ENCODE peak calls at places on chromosomes 16 and 17, in ten cellular contexts. One of them, this sample, is unnamed.

GRCh38 chr16:23679274-23679985 is 741 bp downstream of the PLK1 start:
- DNase-seq in spleen: peak
- DNase-seq in uterus: no peak
- DNase-seq in heart right ventricle: no peak
- DNase-seq in H1: no peak
- DNase-seq in Panc1: no peak
- DNase-seq in pancreas: peak
- DNase-seq in nephron progenitor cell: peak
- DNase-seq in progenitor cell of endocrine pancreas: no peak
- DNase-seq in esophagus muscularis mucosa: no peak
- DNase-seq in this sample: peak

GRCh38 chr17:81427446-81428120 is 32.3 kb downstream of the BAHCC1 start:
- DNase-seq in spleen: no peak
- DNase-seq in uterus: no peak
- DNase-seq in heart right ventricle: no peak
- DNase-seq in H1: no peak
- DNase-seq in Panc1: no peak
- DNase-seq in pancreas: peak
- DNase-seq in nephron progenitor cell: no peak
- DNase-seq in progenitor cell of endocrine pancreas: no peak
- DNase-seq in esophagus muscularis mucosa: no peak
- DNase-seq in this sample: no peak

GRCh38 chr16:278863-279366 is 1.5 kb upstream of the ARHGDIG start:
- DNase-seq in spleen: no peak
- DNase-seq in uterus: no peak
- DNase-seq in heart right ventricle: peak
- DNase-seq in H1: no peak
- DNase-seq in Panc1: peak
- DNase-seq in pancreas: peak
- DNase-seq in nephron progenitor cell: no peak
- DNase-seq in progenitor cell of endocrine pancreas: no peak
- DNase-seq in esophagus muscularis mucosa: no peak
- DNase-seq in this sample: no peak

GRCh38 chr16:12874135-12874534 is 27.3 kb upstream of the SHISA9 start:
- DNase-seq in spleen: no peak
- DNase-seq in uterus: no peak
- DNase-seq in heart right ventricle: no peak
- DNase-seq in H1: no peak
- DNase-seq in Panc1: no peak
- DNase-seq in pancreas: no peak
- DNase-seq in nephron progenitor cell: no peak
- DNase-seq in progenitor cell of endocrine pancreas: no peak
- DNase-seq in esophagus muscularis mucosa: no peak
- DNase-seq in this sample: no peak

GRCh38 chr17:57332501-57332900 is 76.2 kb downstream of the MSI2 start:
- DNase-seq in spleen: no peak
- DNase-seq in uterus: no peak
- DNase-seq in heart right ventricle: no peak
- DNase-seq in H1: no peak
- DNase-seq in Panc1: no peak
- DNase-seq in pancreas: no peak
- DNase-seq in nephron progenitor cell: no peak
- DNase-seq in progenitor cell of endocrine pancreas: no peak
- DNase-seq in esophagus muscularis mucosa: no peak
- DNase-seq in this sample: no peak

GRCh38 chr17:80774643-80775281 is 216.9 kb upstream of the CHMP6 start:
- DNase-seq in spleen: no peak
- DNase-seq in uterus: no peak
- DNase-seq in heart right ventricle: no peak
- DNase-seq in H1: no peak
- DNase-seq in Panc1: no peak
- DNase-seq in pancreas: no peak
- DNase-seq in nephron progenitor cell: no peak
- DNase-seq in progenitor cell of endocrine pancreas: no peak
- DNase-seq in esophagus muscularis mucosa: no peak
- DNase-seq in this sample: no peak

GRCh38 chr17:36182176-36183000 is 6.0 kb upstream of the TBC1D3B start:
- DNase-seq in spleen: peak
- DNase-seq in uterus: peak
- DNase-seq in heart right ventricle: no peak
- DNase-seq in H1: no peak
- DNase-seq in Panc1: no peak
- DNase-seq in pancreas: peak
- DNase-seq in nephron progenitor cell: no peak
- DNase-seq in progenitor cell of endocrine pancreas: peak
- DNase-seq in esophagus muscularis mucosa: no peak
- DNase-seq in this sample: peak

GRCh38 chr16:48014349-48015135 is 141.3 kb downstream of the ABCC12 start:
- DNase-seq in spleen: no peak
- DNase-seq in uterus: no peak
- DNase-seq in heart right ventricle: no peak
- DNase-seq in H1: no peak
- DNase-seq in Panc1: peak
- DNase-seq in pancreas: no peak
- DNase-seq in nephron progenitor cell: peak
- DNase-seq in progenitor cell of endocrine pancreas: no peak
- DNase-seq in esophagus muscularis mucosa: peak
- DNase-seq in this sample: no peak

GRCh38 chr17:74978240-74978639 is 5.7 kb upstream of the HID1 start:
- DNase-seq in spleen: no peak
- DNase-seq in uterus: no peak
- DNase-seq in heart right ventricle: no peak
- DNase-seq in H1: no peak
- DNase-seq in Panc1: no peak
- DNase-seq in pancreas: no peak
- DNase-seq in nephron progenitor cell: no peak
- DNase-seq in progenitor cell of endocrine pancreas: no peak
- DNase-seq in esophagus muscularis mucosa: no peak
- DNase-seq in this sample: no peak

GRCh38 chr17:79798296-79799173 is 1.7 kb upstream of the CBX8 start:
- DNase-seq in spleen: no peak
- DNase-seq in uterus: no peak
- DNase-seq in heart right ventricle: no peak
- DNase-seq in H1: no peak
- DNase-seq in Panc1: no peak
- DNase-seq in pancreas: peak
- DNase-seq in nephron progenitor cell: peak
- DNase-seq in progenitor cell of endocrine pancreas: no peak
- DNase-seq in esophagus muscularis mucosa: no peak
- DNase-seq in this sample: peak

GRCh38 chr17:10061131-10061581 is 137.2 kb downstream of the GAS7 start:
- DNase-seq in spleen: no peak
- DNase-seq in uterus: peak
- DNase-seq in heart right ventricle: no peak
- DNase-seq in H1: no peak
- DNase-seq in Panc1: no peak
- DNase-seq in pancreas: no peak
- DNase-seq in nephron progenitor cell: no peak
- DNase-seq in progenitor cell of endocrine pancreas: no peak
- DNase-seq in esophagus muscularis mucosa: no peak
- DNase-seq in this sample: no peak

GRCh38 chr16:12228079-12228606 is 251.6 kb downstream of the SNX29 start:
- DNase-seq in spleen: no peak
- DNase-seq in uterus: no peak
- DNase-seq in heart right ventricle: no peak
- DNase-seq in H1: no peak
- DNase-seq in Panc1: no peak
- DNase-seq in pancreas: no peak
- DNase-seq in nephron progenitor cell: no peak
- DNase-seq in progenitor cell of endocrine pancreas: no peak
- DNase-seq in esophagus muscularis mucosa: no peak
- DNase-seq in this sample: no peak

GRCh38 chr16:31009894-31010293 is 544 bp downstream of the STX1B start:
- DNase-seq in spleen: no peak
- DNase-seq in uterus: no peak
- DNase-seq in heart right ventricle: no peak
- DNase-seq in H1: no peak
- DNase-seq in Panc1: no peak
- DNase-seq in pancreas: no peak
- DNase-seq in nephron progenitor cell: no peak
- DNase-seq in progenitor cell of endocrine pancreas: no peak
- DNase-seq in esophagus muscularis mucosa: no peak
- DNase-seq in this sample: peak
- TF ChIP-seq CTCF in spleen: no peak
- TF ChIP-seq CTCF in uterus: no peak
- TF ChIP-seq CTCF in heart right ventricle: no peak
- TF ChIP-seq CTCF in H1: peak
- TF ChIP-seq CTCF in Panc1: no peak
- TF ChIP-seq CTCF in pancreas: no peak
- TF ChIP-seq CTCF in nephron progenitor cell: no peak
- TF ChIP-seq CTCF in progenitor cell of endocrine pancreas: no peak
- TF ChIP-seq CTCF in esophagus muscularis mucosa: no peak
- TF ChIP-seq CTCF in this sample: no peak

DNA sequence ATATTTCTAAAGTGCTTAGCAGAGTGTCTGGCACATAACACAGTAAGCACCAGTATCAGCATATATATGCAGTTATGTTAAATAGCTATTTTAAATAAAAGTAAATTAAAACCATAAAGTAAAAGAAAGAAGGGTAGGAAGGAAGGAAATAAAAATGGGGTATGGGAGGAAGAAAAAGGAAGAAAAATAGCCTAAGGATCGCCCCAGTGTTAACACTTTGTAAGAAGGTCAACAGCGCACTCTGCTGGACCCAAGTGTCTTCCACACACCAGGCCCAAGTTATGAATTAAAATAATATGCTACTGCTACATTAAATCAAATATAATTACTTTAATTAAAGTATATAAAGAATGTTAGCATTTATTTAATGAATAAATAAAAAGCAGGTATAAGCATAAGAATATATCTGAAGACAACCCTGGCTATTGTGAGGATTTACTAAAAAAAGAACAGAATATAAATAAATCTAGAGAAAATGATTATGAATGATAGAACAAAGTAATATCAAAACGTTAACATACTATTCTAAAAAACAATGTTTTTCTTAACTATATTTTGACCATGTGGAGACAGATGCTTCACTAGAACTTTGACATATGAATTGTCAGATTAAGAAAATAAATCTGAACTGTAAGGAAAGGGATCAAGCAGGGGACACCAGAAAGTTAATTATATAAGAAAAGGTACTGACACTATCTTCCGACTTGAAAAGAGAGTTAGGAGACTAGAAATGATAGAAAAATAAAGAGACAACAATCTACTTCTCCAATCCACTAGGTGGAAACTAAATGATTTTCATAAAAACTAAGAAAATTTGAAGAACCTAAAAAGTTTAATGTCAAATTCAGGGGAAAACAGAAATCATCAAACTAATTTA is 25.9 kb downstream of the BRIP1 start:
- DNase-seq in spleen: no peak
- DNase-seq in uterus: no peak
- DNase-seq in heart right ventricle: peak
- DNase-seq in H1: no peak
- DNase-seq in Panc1: peak
- DNase-seq in pancreas: no peak
- DNase-seq in nephron progenitor cell: peak
- DNase-seq in progenitor cell of endocrine pancreas: peak
- DNase-seq in esophagus muscularis mucosa: no peak
- DNase-seq in this sample: peak
- TF ChIP-seq CTCF in spleen: peak
- TF ChIP-seq CTCF in uterus: peak
- TF ChIP-seq CTCF in heart right ventricle: peak
- TF ChIP-seq CTCF in H1: peak
- TF ChIP-seq CTCF in Panc1: peak
- TF ChIP-seq CTCF in pancreas: peak
- TF ChIP-seq CTCF in nephron progenitor cell: peak
- TF ChIP-seq CTCF in progenitor cell of endocrine pancreas: peak
- TF ChIP-seq CTCF in esophagus muscularis mucosa: peak
- TF ChIP-seq CTCF in this sample: peak

GRCh38 chr16:10314811-10315210 is 71.0 kb upstream of the ATF7IP2 start:
- DNase-seq in spleen: no peak
- DNase-seq in uterus: no peak
- DNase-seq in heart right ventricle: no peak
- DNase-seq in H1: no peak
- DNase-seq in Panc1: no peak
- DNase-seq in pancreas: no peak
- DNase-seq in nephron progenitor cell: no peak
- DNase-seq in progenitor cell of endocrine pancreas: no peak
- DNase-seq in esophagus muscularis mucosa: no peak
- DNase-seq in this sample: no peak
- TF ChIP-seq CTCF in spleen: no peak
- TF ChIP-seq CTCF in uterus: no peak
- TF ChIP-seq CTCF in heart right ventricle: no peak
- TF ChIP-seq CTCF in H1: no peak
- TF ChIP-seq CTCF in Panc1: no peak
- TF ChIP-seq CTCF in pancreas: peak
- TF ChIP-seq CTCF in nephron progenitor cell: no peak
- TF ChIP-seq CTCF in progenitor cell of endocrine pancreas: no peak
- TF ChIP-seq CTCF in esophagus muscularis mucosa: no peak
- TF ChIP-seq CTCF in this sample: no peak

GRCh38 chr16:30065943-30066881 is 652 bp downstream of the ALDOA start:
- DNase-seq in spleen: no peak
- DNase-seq in uterus: peak
- DNase-seq in heart right ventricle: peak
- DNase-seq in H1: no peak
- DNase-seq in Panc1: no peak
- DNase-seq in pancreas: peak
- DNase-seq in nephron progenitor cell: no peak
- DNase-seq in progenitor cell of endocrine pancreas: no peak
- DNase-seq in esophagus muscularis mucosa: no peak
- DNase-seq in this sample: no peak
- TF ChIP-seq CTCF in spleen: peak
- TF ChIP-seq CTCF in uterus: no peak
- TF ChIP-seq CTCF in heart right ventricle: no peak
- TF ChIP-seq CTCF in H1: no peak
- TF ChIP-seq CTCF in Panc1: no peak
- TF ChIP-seq CTCF in pancreas: no peak
- TF ChIP-seq CTCF in nephron progenitor cell: no peak
- TF ChIP-seq CTCF in progenitor cell of endocrine pancreas: no peak
- TF ChIP-seq CTCF in esophagus muscularis mucosa: no peak
- TF ChIP-seq CTCF in this sample: no peak

GRCh38 chr16:15947983-15948509 is 1.4 kb upstream of the ABCC1 start:
- DNase-seq in spleen: no peak
- DNase-seq in uterus: no peak
- DNase-seq in heart right ventricle: no peak
- DNase-seq in H1: no peak
- DNase-seq in Panc1: no peak
- DNase-seq in pancreas: no peak
- DNase-seq in nephron progenitor cell: no peak
- DNase-seq in progenitor cell of endocrine pancreas: no peak
- DNase-seq in esophagus muscularis mucosa: no peak
- DNase-seq in this sample: no peak

GRCh38 chr16:15949210-15950166 is at the start of gene ABCC1:
- DNase-seq in spleen: peak
- DNase-seq in uterus: peak
- DNase-seq in heart right ventricle: peak
- DNase-seq in H1: no peak
- DNase-seq in Panc1: no peak
- DNase-seq in pancreas: peak
- DNase-seq in nephron progenitor cell: peak
- DNase-seq in progenitor cell of endocrine pancreas: peak
- DNase-seq in esophagus muscularis mucosa: no peak
- DNase-seq in this sample: peak

GRCh38 chr16:15942901-15943690 is 6.3 kb upstream of the ABCC1 start:
- DNase-seq in spleen: no peak
- DNase-seq in uterus: no peak
- DNase-seq in heart right ventricle: no peak
- DNase-seq in H1: no peak
- DNase-seq in Panc1: no peak
- DNase-seq in pancreas: no peak
- DNase-seq in nephron progenitor cell: no peak
- DNase-seq in progenitor cell of endocrine pancreas: no peak
- DNase-seq in esophagus muscularis mucosa: no peak
- DNase-seq in this sample: no peak

GRCh38 chr16:15948532-15949209 is 745 bp upstream of the ABCC1 start:
- DNase-seq in spleen: peak
- DNase-seq in uterus: no peak
- DNase-seq in heart right ventricle: no peak
- DNase-seq in H1: no peak
- DNase-seq in Panc1: no peak
- DNase-seq in pancreas: no peak
- DNase-seq in nephron progenitor cell: no peak
- DNase-seq in progenitor cell of endocrine pancreas: no peak
- DNase-seq in esophagus muscularis mucosa: no peak
- DNase-seq in this sample: no peak

GRCh38 chr16:15946257-15947044 is 3.0 kb upstream of the ABCC1 start:
- DNase-seq in spleen: peak
- DNase-seq in uterus: no peak
- DNase-seq in heart right ventricle: no peak
- DNase-seq in H1: no peak
- DNase-seq in Panc1: peak
- DNase-seq in pancreas: no peak
- DNase-seq in nephron progenitor cell: no peak
- DNase-seq in progenitor cell of endocrine pancreas: no peak
- DNase-seq in esophagus muscularis mucosa: no peak
- DNase-seq in this sample: no peak
- TF ChIP-seq CTCF in spleen: no peak
- TF ChIP-seq CTCF in uterus: no peak
- TF ChIP-seq CTCF in heart right ventricle: no peak
- TF ChIP-seq CTCF in H1: no peak
- TF ChIP-seq CTCF in Panc1: no peak
- TF ChIP-seq CTCF in pancreas: no peak
- TF ChIP-seq CTCF in nephron progenitor cell: no peak
- TF ChIP-seq CTCF in progenitor cell of endocrine pancreas: no peak
- TF ChIP-seq CTCF in esophagus muscularis mucosa: no peak
- TF ChIP-seq CTCF in this sample: no peak